ENCODE peak calls at places on chromosomes 4 and X, in four cellular contexts. Y, O, M and X are unnamed samples.

GRCh38 chr4:2843909-2844584 is 403 bp downstream of the ADD1 start:
- DNase-seq in Y (no peak), O (no peak), M (no peak), X (no peak)

GRCh38 chrX:11970935-11971334 is 167.3 kb upstream of the FRMPD4 start:
- DNase-seq in Y (no peak), O (no peak), M (no peak), X (no peak)

GRCh38 chrX:44997282-44997813 is 124.4 kb downstream of the KDM6A start:
- DNase-seq in Y (no peak), O (no peak), M (no peak), X (no peak)

GRCh38 chr4:147625733-147626132 is 8.5 kb downstream of the TMEM184C start:
- DNase-seq in Y (no peak), O (no peak), M (no peak), X (no peak)

GRCh38 chr4:16659120-16659519 is 239.3 kb downstream of the LDB2 start:
- DNase-seq in Y (no peak), O (no peak), M (no peak), X (no peak)

GRCh38 chr4:81648576-81649272 is 177.0 kb upstream of the RASGEF1B start:
- DNase-seq in Y (no peak), O (no peak), M (peak), X (peak)

GRCh38 chrX:118117069-118117405 is 427 bp upstream of the KLHL13 start:
- DNase-seq in Y (no peak), O (no peak), M (no peak), X (peak)

GRCh38 chr4:171880136-171880535 is 66.9 kb downstream of the GALNTL6 start:
- DNase-seq in Y (no peak), O (no peak), M (no peak), X (no peak)

GRCh38 chr4:15024386-15024785 is 22.1 kb downstream of the CPEB2 start:
- DNase-seq in Y (no peak), O (no peak), M (no peak), X (no peak)

GRCh38 chrX:57364145-57364544 is 77.6 kb downstream of the FAAH2 start:
- DNase-seq in Y (no peak), O (no peak), M (no peak), X (no peak)

GRCh38 chr4:4856071-4857000 is 3.1 kb upstream of the MSX1 start:
- DNase-seq in Y (no peak), O (no peak), M (no peak), X (no peak)

GRCh38 chr4:128737098-128737513 is 72.4 kb upstream of the JADE1 start:
- DNase-seq in Y (no peak), O (no peak), M (no peak), X (no peak)

GRCh38 chrX:110015915-110016314 is 13.0 kb downstream of the TMEM164 start:
- DNase-seq in Y (no peak), O (no peak), M (no peak), X (no peak)

GRCh38 chr4:183721207-183722081 is 62.4 kb downstream of the TRAPPC11 start:
- DNase-seq in Y (peak), O (no peak), M (no peak), X (peak)

GRCh38 chr4:48937033-48937432 is 30.5 kb upstream of the OCIAD2 start:
- DNase-seq in Y (no peak), O (no peak), M (no peak), X (no peak)

GRCh38 chr4:124055896-124056295 is 656.6 kb downstream of the ANKRD50 start:
- DNase-seq in Y (no peak), O (no peak), M (no peak), X (no peak)

GRCh38 chr4:124065941-124066340 is 646.6 kb downstream of the ANKRD50 start:
- DNase-seq in Y (no peak), O (no peak), M (no peak), X (no peak)

GRCh38 chr4:124061413-124061812 is 651.1 kb downstream of the ANKRD50 start:
- DNase-seq in Y (no peak), O (no peak), M (no peak), X (no peak)

GRCh38 chr4:124060261-124060918 is 652.1 kb downstream of the ANKRD50 start:
- DNase-seq in Y (no peak), O (no peak), M (peak), X (no peak)
- TF ChIP-seq POLR2A in Y (no peak), O (no peak), M (no peak), X (no peak)

DNA sequence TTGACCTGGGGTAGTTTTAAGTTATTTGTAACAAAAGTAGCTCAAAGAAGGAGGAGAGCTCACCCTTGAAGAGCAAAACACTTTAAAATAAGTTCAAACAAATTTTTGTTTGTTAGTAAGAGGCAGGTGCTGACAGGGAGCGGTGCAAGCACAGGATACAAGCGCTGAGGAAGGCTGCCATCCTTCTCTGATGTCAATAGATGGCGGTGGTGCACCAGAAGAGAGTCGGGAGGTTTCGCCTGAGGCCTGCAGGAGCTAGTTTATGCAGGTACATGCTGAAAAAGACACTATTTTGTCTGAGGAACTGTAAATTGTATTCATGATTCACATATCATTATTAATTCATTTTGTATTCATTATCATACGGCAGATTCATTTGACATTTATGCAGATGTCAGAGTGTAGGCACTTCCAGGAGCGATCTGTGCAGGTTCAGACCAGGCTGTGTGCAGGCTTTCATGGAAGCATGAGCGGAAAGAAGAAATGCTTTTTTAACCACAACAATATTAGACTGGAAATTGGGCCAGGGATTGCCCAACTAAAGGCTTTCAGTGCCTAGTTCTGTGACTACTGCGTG is 823.9 kb downstream of the STIM2 start:
- DNase-seq in Y (peak), O (no peak), M (no peak), X (no peak)
- TF ChIP-seq TAF1 in Y (no peak), O (no peak), M (no peak), X (no peak)

DNA sequence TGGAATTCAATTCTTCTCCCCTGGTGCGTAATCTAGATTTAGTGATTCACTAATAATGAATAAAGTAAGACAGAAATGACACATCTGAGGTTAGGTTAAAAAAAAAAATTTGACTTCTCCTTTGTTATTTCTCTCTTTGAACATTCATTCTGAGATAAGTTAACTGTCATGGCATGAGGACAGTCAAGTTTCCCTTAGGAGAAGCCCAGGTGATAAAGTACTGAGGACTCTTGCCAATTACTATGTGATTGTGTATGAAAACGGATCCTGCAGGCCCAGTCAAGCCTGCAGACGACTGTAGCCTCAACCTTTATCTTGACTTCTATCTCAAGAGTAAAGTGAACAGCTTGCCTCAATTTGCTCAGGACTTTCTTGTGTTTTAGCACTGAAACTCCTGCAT is 293.2 kb downstream of the PRR32 start:
- DNase-seq in Y (no peak), O (no peak), M (no peak), X (no peak)
- TF ChIP-seq POLR2A in Y (no peak), O (no peak), M (no peak), X (no peak)

GRCh38 chr4:163157157-163157556 is 9.5 kb downstream of the NAF1 start:
- DNase-seq in Y (no peak), O (no peak), M (no peak), X (no peak)
- TF ChIP-seq TAF1 in Y (no peak), O (no peak), M (no peak), X (no peak)

GRCh38 chrX:134636859-134637258 is 21.4 kb downstream of the PLAC1 start:
- DNase-seq in Y (no peak), O (no peak), M (no peak), X (no peak)
- TF ChIP-seq POLR2A in Y (no peak), O (no peak), M (no peak), X (no peak)

GRCh38 chr4:36053931-36054330 is 190.4 kb downstream of the ARAP2 start:
- DNase-seq in Y (no peak), O (no peak), M (no peak), X (no peak)

GRCh38 chr4:36046026-36046425 is 198.3 kb downstream of the ARAP2 start:
- DNase-seq in Y (no peak), O (no peak), M (no peak), X (no peak)

GRCh38 chr4:36054750-36055467 is 189.4 kb downstream of the ARAP2 start:
- DNase-seq in Y (no peak), O (no peak), M (no peak), X (no peak)

GRCh38 chr4:36056128-36056527 is 188.2 kb downstream of the ARAP2 start:
- DNase-seq in Y (no peak), O (no peak), M (no peak), X (no peak)

DNA sequence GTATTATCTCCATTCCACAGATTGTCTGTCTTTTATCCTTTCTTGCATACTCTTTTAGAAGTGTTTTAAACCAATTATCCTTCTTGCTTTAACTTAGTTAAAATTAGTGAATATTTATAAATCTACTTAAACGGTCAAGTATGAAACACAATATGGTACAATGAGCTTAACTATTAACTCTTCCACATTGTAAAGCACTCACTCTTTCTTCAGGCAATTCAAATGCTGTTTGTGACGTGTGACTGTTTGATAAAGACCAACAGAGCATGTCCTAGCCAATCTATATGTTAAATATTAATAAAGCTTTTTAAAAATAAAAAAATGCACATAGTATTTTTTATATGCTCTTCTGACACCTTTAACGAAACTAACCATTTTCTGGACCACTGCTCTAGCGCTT is 192.7 kb downstream of the ARAP2 start:
- DNase-seq in Y (no peak), O (no peak), M (no peak), X (no peak)
- TF ChIP-seq TAF1 in Y (no peak), O (no peak), M (no peak), X (no peak)

GRCh38 chr4:22515145-22515887 is 550 bp downstream of the ADGRA3 start:
- DNase-seq in Y (peak), O (peak), M (no peak), X (peak)
- TF ChIP-seq POLR2A in Y (peak), O (no peak), M (no peak), X (no peak)

GRCh38 chr4:140595065-140595464 is 26.3 kb upstream of the UCP1 start:
- DNase-seq in Y (peak), O (no peak), M (no peak), X (peak)
- TF ChIP-seq TAF1 in Y (no peak), O (no peak), M (no peak), X (no peak)

DNA sequence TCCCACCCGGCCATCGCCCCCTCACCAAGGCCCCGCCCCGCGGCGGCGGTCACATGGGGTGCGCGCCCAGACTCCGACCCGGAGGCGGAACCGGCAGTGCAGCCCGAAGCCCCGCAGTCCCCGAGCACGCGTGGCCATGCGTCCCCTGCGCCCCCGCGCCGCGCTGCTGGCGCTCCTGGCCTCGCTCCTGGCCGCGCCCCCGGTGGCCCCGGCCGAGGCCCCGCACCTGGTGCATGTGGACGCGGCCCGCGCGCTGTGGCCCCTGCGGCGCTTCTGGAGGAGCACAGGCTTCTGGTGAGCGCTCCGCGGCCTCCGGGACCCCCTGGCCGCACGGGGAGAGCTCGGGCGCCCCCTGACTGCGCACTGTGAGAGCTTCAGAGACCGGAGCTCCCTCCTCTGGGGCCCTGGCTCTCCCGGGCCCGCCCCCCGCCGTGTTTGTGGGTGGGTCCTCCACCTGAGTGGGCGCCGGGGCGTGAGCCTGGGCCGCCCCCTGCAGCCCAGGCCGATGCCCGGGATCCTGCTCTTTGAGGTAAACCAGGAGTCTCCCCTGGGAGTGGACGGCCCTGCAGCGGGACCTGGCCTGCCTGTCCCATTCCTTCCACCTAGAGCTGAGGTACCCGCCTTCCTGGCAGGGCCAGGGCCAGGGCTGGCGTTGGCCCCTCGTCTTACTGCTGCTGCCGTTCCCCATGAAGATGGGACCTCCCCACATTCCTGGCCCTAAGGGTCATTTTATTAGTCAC is at the start of gene IDUA:
- DNase-seq in Y (peak), O (peak), M (no peak), X (peak)
- TF ChIP-seq POLR2A in Y (no peak), O (peak), M (peak), X (no peak)